ENCODE peak calls at places on chromosomes 3 and 15, in seven cellular contexts. One of them, this sample, is unnamed.
A peak's percentile ranks its signal among the peaks of the same experiment; 100 is the strongest.

GRCh38 chr3:123656691-123657090 is 71.8 kb upstream of the HACD2 start:
- DNase-seq in choroid plexus epithelial cell: no peak
- DNase-seq in IMR-90: no peak
- DNase-seq in gastrocnemius medialis: no peak
- DNase-seq in substantia nigra: no peak
- DNase-seq in HT1080: no peak
- DNase-seq in AG09309: no peak
- DNase-seq in this sample: no peak

GRCh38 chr3:32132121-32132520 is 25.7 kb downstream of the GPD1L start:
- DNase-seq in choroid plexus epithelial cell: no peak
- DNase-seq in IMR-90: no peak
- DNase-seq in gastrocnemius medialis: no peak
- DNase-seq in substantia nigra: no peak
- DNase-seq in HT1080: peak; percentile 25
- DNase-seq in AG09309: no peak
- DNase-seq in this sample: no peak

GRCh38 chr15:74529911-74530310 is 11.1 kb upstream of the ARID3B start:
- DNase-seq in choroid plexus epithelial cell: peak; percentile 82
- DNase-seq in IMR-90: peak; percentile 97
- DNase-seq in gastrocnemius medialis: no peak
- DNase-seq in substantia nigra: no peak
- DNase-seq in HT1080: peak; percentile 85
- DNase-seq in AG09309: no peak
- DNase-seq in this sample: no peak

GRCh38 chr15:59203572-59203971 is 3.1 kb upstream of the LDHAL6B start:
- DNase-seq in choroid plexus epithelial cell: no peak
- DNase-seq in IMR-90: no peak
- DNase-seq in gastrocnemius medialis: no peak
- DNase-seq in substantia nigra: no peak
- DNase-seq in HT1080: no peak
- DNase-seq in AG09309: no peak
- DNase-seq in this sample: no peak

GRCh38 chr15:76199106-76200082 is 111.9 kb downstream of the ETFA start:
- DNase-seq in choroid plexus epithelial cell: peak; percentile 94
- DNase-seq in IMR-90: peak; percentile 79
- DNase-seq in gastrocnemius medialis: peak; percentile 94
- DNase-seq in substantia nigra: peak; percentile 43
- DNase-seq in HT1080: peak; percentile 64
- DNase-seq in AG09309: peak; percentile 55
- DNase-seq in this sample: no peak

GRCh38 chr15:101675796-101676582 is 23.8 kb upstream of the TM2D3 start:
- DNase-seq in choroid plexus epithelial cell: peak; percentile 77
- DNase-seq in IMR-90: peak; percentile 89
- DNase-seq in gastrocnemius medialis: no peak
- DNase-seq in substantia nigra: peak; percentile 32
- DNase-seq in HT1080: peak; percentile 81
- DNase-seq in AG09309: peak; percentile 33
- DNase-seq in this sample: no peak

GRCh38 chr15:53978248-53978906 is at the start of gene UNC13C:
- DNase-seq in choroid plexus epithelial cell: no peak
- DNase-seq in IMR-90: no peak
- DNase-seq in gastrocnemius medialis: peak; percentile 39
- DNase-seq in substantia nigra: peak; percentile 69
- DNase-seq in HT1080: peak; percentile 53
- DNase-seq in AG09309: no peak
- DNase-seq in this sample: peak; percentile 14

GRCh38 chr3:17686613-17687012 is 55.8 kb downstream of the TBC1D5 start:
- DNase-seq in choroid plexus epithelial cell: peak; percentile 12
- DNase-seq in IMR-90: no peak
- DNase-seq in gastrocnemius medialis: no peak
- DNase-seq in substantia nigra: no peak
- DNase-seq in HT1080: peak; percentile 23
- DNase-seq in AG09309: no peak
- DNase-seq in this sample: no peak

GRCh38 chr15:53197426-53197839 is 407.3 kb upstream of the ONECUT1 start:
- DNase-seq in choroid plexus epithelial cell: peak; percentile 32
- DNase-seq in IMR-90: peak; percentile 2
- DNase-seq in gastrocnemius medialis: peak; percentile 27
- DNase-seq in substantia nigra: peak; percentile 66
- DNase-seq in HT1080: peak; percentile 67
- DNase-seq in AG09309: peak; percentile 1
- DNase-seq in this sample: peak; percentile 67

GRCh38 chr3:172467170-172467824 is 19.0 kb upstream of the GHSR start:
- DNase-seq in choroid plexus epithelial cell: peak; percentile 67
- DNase-seq in IMR-90: peak; percentile 66
- DNase-seq in gastrocnemius medialis: no peak
- DNase-seq in substantia nigra: no peak
- DNase-seq in HT1080: peak; percentile 80
- DNase-seq in AG09309: peak; percentile 5
- DNase-seq in this sample: no peak

GRCh38 chr3:151283907-151284461 is 5.6 kb upstream of the P2RY14 start:
- DNase-seq in choroid plexus epithelial cell: peak; percentile 86
- DNase-seq in IMR-90: peak; percentile 94
- DNase-seq in gastrocnemius medialis: no peak
- DNase-seq in substantia nigra: no peak
- DNase-seq in HT1080: peak; percentile 54
- DNase-seq in AG09309: no peak
- DNase-seq in this sample: no peak

GRCh38 chr3:49032646-49033304 is 3.6 kb upstream of the IMPDH2 start:
- DNase-seq in choroid plexus epithelial cell: peak; percentile 60
- DNase-seq in IMR-90: no peak
- DNase-seq in gastrocnemius medialis: no peak
- DNase-seq in substantia nigra: no peak
- DNase-seq in HT1080: no peak
- DNase-seq in AG09309: no peak
- DNase-seq in this sample: no peak

GRCh38 chr15:31214864-31215489 is 111.7 kb upstream of the KLF13 start:
- DNase-seq in choroid plexus epithelial cell: peak; percentile 29
- DNase-seq in IMR-90: no peak
- DNase-seq in gastrocnemius medialis: peak; percentile 90
- DNase-seq in substantia nigra: no peak
- DNase-seq in HT1080: no peak
- DNase-seq in AG09309: no peak
- DNase-seq in this sample: no peak

GRCh38 chr3:133097214-133097613 is 59.0 kb downstream of the TMEM108 start:
- DNase-seq in choroid plexus epithelial cell: no peak
- DNase-seq in IMR-90: peak; percentile 57
- DNase-seq in gastrocnemius medialis: no peak
- DNase-seq in substantia nigra: no peak
- DNase-seq in HT1080: peak; percentile 43
- DNase-seq in AG09309: no peak
- DNase-seq in this sample: peak; percentile 51

GRCh38 chr15:78064544-78064943 is 13.0 kb downstream of the TBC1D2B start:
- DNase-seq in choroid plexus epithelial cell: peak; percentile 75
- DNase-seq in IMR-90: peak; percentile 51
- DNase-seq in gastrocnemius medialis: no peak
- DNase-seq in substantia nigra: no peak
- DNase-seq in HT1080: no peak
- DNase-seq in AG09309: no peak
- DNase-seq in this sample: no peak

GRCh38 chr3:119695480-119695879 is 7.3 kb upstream of the CFAP91 start:
- DNase-seq in choroid plexus epithelial cell: peak; percentile 31
- DNase-seq in IMR-90: peak; percentile 17
- DNase-seq in gastrocnemius medialis: no peak
- DNase-seq in substantia nigra: no peak
- DNase-seq in HT1080: peak; percentile 81
- DNase-seq in AG09309: no peak
- DNase-seq in this sample: no peak

GRCh38 chr3:28151608-28152228 is 89.7 kb upstream of the CMC1 start:
- DNase-seq in choroid plexus epithelial cell: peak; percentile 20
- DNase-seq in IMR-90: no peak
- DNase-seq in gastrocnemius medialis: no peak
- DNase-seq in substantia nigra: no peak
- DNase-seq in HT1080: no peak
- DNase-seq in AG09309: no peak
- DNase-seq in this sample: no peak

GRCh38 chr3:159928071-159928491 is 60.6 kb upstream of the IL12A start:
- DNase-seq in choroid plexus epithelial cell: peak; percentile 49
- DNase-seq in IMR-90: peak; percentile 45
- DNase-seq in gastrocnemius medialis: no peak
- DNase-seq in substantia nigra: no peak
- DNase-seq in HT1080: peak; percentile 65
- DNase-seq in AG09309: no peak
- DNase-seq in this sample: no peak

GRCh38 chr3:173889522-173890055 is 492.0 kb downstream of the NLGN1 start:
- DNase-seq in choroid plexus epithelial cell: no peak
- DNase-seq in IMR-90: peak; percentile 36
- DNase-seq in gastrocnemius medialis: no peak
- DNase-seq in substantia nigra: no peak
- DNase-seq in HT1080: no peak
- DNase-seq in AG09309: no peak
- DNase-seq in this sample: no peak

GRCh38 chr3:71299160-71299559 is 284.4 kb downstream of the FOXP1 start:
- DNase-seq in choroid plexus epithelial cell: no peak
- DNase-seq in IMR-90: no peak
- DNase-seq in gastrocnemius medialis: no peak
- DNase-seq in substantia nigra: no peak
- DNase-seq in HT1080: no peak
- DNase-seq in AG09309: no peak
- DNase-seq in this sample: no peak

This sample was measured in NCI-H1092.